ENCODE peak calls at places on chromosomes 2 and 18, in four cellular contexts. One of them, this sample, is unnamed.

GRCh38 chr2:173432049-173432754 is 77.5 kb downstream of the CDCA7 start:
- DNase-seq in hepatic stellate cell: no peak
- DNase-seq in SW 1271: no peak
- DNase-seq in AG04449: no peak
- DNase-seq in this sample: no peak

GRCh38 chr18:50647237-50647636 is 87.3 kb downstream of the MAPK4 start:
- DNase-seq in hepatic stellate cell: no peak
- DNase-seq in SW 1271: no peak
- DNase-seq in AG04449: no peak
- DNase-seq in this sample: no peak

GRCh38 chr2:132815522-132815921 is 145.5 kb upstream of the LYPD1 start:
- DNase-seq in hepatic stellate cell: peak
- DNase-seq in SW 1271: no peak
- DNase-seq in AG04449: peak
- DNase-seq in this sample: peak

GRCh38 chr2:161146996-161147395 is 13.2 kb upstream of the TANK start:
- DNase-seq in hepatic stellate cell: no peak
- DNase-seq in SW 1271: no peak
- DNase-seq in AG04449: no peak
- DNase-seq in this sample: no peak

GRCh38 chr2:188788621-188789020 is 185.6 kb upstream of the COL3A1 start:
- DNase-seq in hepatic stellate cell: peak
- DNase-seq in SW 1271: peak
- DNase-seq in AG04449: no peak
- DNase-seq in this sample: peak

GRCh38 chr2:66573412-66573811 is 138.5 kb downstream of the MEIS1 start:
- DNase-seq in hepatic stellate cell: no peak
- DNase-seq in SW 1271: no peak
- DNase-seq in AG04449: no peak
- DNase-seq in this sample: no peak

GRCh38 chr2:43274721-43275120 is 48.3 kb upstream of the ZFP36L2 start:
- DNase-seq in hepatic stellate cell: no peak
- DNase-seq in SW 1271: no peak
- DNase-seq in AG04449: no peak
- DNase-seq in this sample: no peak

GRCh38 chr2:12061317-12061716 is 314.9 kb downstream of the LPIN1 start:
- DNase-seq in hepatic stellate cell: no peak
- DNase-seq in SW 1271: no peak
- DNase-seq in AG04449: no peak
- DNase-seq in this sample: no peak

GRCh38 chr2:191165190-191165643 is 14.4 kb upstream of the STAT4 start:
- DNase-seq in hepatic stellate cell: no peak
- DNase-seq in SW 1271: peak
- DNase-seq in AG04449: no peak
- DNase-seq in this sample: no peak

GRCh38 chr2:129074526-129074925 is 755.9 kb upstream of the HS6ST1 start:
- DNase-seq in hepatic stellate cell: no peak
- DNase-seq in SW 1271: no peak
- DNase-seq in AG04449: no peak
- DNase-seq in this sample: no peak

GRCh38 chr2:233165895-233166661 is 85.4 kb upstream of the ATG16L1 start:
- DNase-seq in hepatic stellate cell: peak
- DNase-seq in SW 1271: peak
- DNase-seq in AG04449: no peak
- DNase-seq in this sample: peak

GRCh38 chr2:105125920-105126319 is 88.1 kb downstream of the MRPS9 start:
- DNase-seq in hepatic stellate cell: no peak
- DNase-seq in SW 1271: no peak
- DNase-seq in AG04449: no peak
- DNase-seq in this sample: no peak

GRCh38 chr2:87403893-87404175 is 344.1 kb upstream of the PLGLB2 start:
- DNase-seq in hepatic stellate cell: no peak
- DNase-seq in SW 1271: no peak
- DNase-seq in AG04449: no peak
- DNase-seq in this sample: no peak

GRCh38 chr2:23385351-23385747 is 370 bp downstream of the KLHL29 start:
- DNase-seq in hepatic stellate cell: peak
- DNase-seq in SW 1271: peak
- DNase-seq in AG04449: no peak
- DNase-seq in this sample: no peak

GRCh38 chr2:224086226-224086911 is 47.3 kb upstream of the SERPINE2 start:
- DNase-seq in hepatic stellate cell: peak
- DNase-seq in SW 1271: peak
- DNase-seq in AG04449: peak
- DNase-seq in this sample: peak

GRCh38 chr2:65710779-65711295 is 278.4 kb upstream of the SPRED2 start:
- DNase-seq in hepatic stellate cell: no peak
- DNase-seq in SW 1271: peak
- DNase-seq in AG04449: no peak
- DNase-seq in this sample: no peak

GRCh38 chr2:59167514-59167913 is 926.4 kb upstream of the FANCL start:
- DNase-seq in hepatic stellate cell: no peak
- DNase-seq in SW 1271: no peak
- DNase-seq in AG04449: no peak
- DNase-seq in this sample: no peak

GRCh38 chr2:140714586-140714985 is 1416.2 kb downstream of the LRP1B start:
- DNase-seq in hepatic stellate cell: no peak
- DNase-seq in SW 1271: no peak
- DNase-seq in AG04449: no peak
- DNase-seq in this sample: no peak

GRCh38 chr2:31129835-31130561 is 8.2 kb downstream of the GALNT14 start:
- DNase-seq in hepatic stellate cell: no peak
- DNase-seq in SW 1271: no peak
- DNase-seq in AG04449: no peak
- DNase-seq in this sample: no peak

GRCh38 chr2:50395510-50396300 is 636.2 kb downstream of the NRXN1 start:
- DNase-seq in hepatic stellate cell: no peak
- DNase-seq in SW 1271: no peak
- DNase-seq in AG04449: no peak
- DNase-seq in this sample: no peak

GRCh38 chr2:170362895-170363582 is 185.1 kb downstream of the MYO3B start:
- DNase-seq in hepatic stellate cell: no peak
- DNase-seq in SW 1271: no peak
- DNase-seq in AG04449: no peak
- DNase-seq in this sample: no peak

GRCh38 chr2:219126555-219126954 is 34.1 kb downstream of the NHEJ1 start:
- DNase-seq in hepatic stellate cell: no peak
- DNase-seq in SW 1271: no peak
- DNase-seq in AG04449: no peak
- DNase-seq in this sample: no peak

GRCh38 chr2:63408530-63408929 is 179.7 kb downstream of the WDPCP start:
- DNase-seq in hepatic stellate cell: no peak
- DNase-seq in SW 1271: no peak
- DNase-seq in AG04449: no peak
- DNase-seq in this sample: no peak

GRCh38 chr2:239216614-239217273 is 184.1 kb downstream of the HDAC4 start:
- DNase-seq in hepatic stellate cell: no peak
- DNase-seq in SW 1271: no peak
- DNase-seq in AG04449: no peak
- DNase-seq in this sample: no peak

This sample was measured in kidney epithelial cell.